ENCODE peak calls at places on chromosomes 13 and 19, in ten cellular contexts. S is breast epithelium, J is GM12891, G is transverse colon, T is Panc1, O is HCT116, A is SK-N-SH, K is endothelial cell of umbilical vein, N is GM23338, Q is H1. P is an unnamed sample.

GRCh38 chr13:23979361-23980159 is 82.3 kb upstream of the C1QTNF9B start:
- DNase-seq in J (peak), S (peak), K (peak), T (no peak), Q (no peak), N (peak), G (peak), O (no peak), A (peak), P (peak)

GRCh38 chr13:44498502-44498901 is 77.6 kb downstream of the TSC22D1 start:
- DNase-seq in K (no peak), Q (no peak), A (no peak), N (no peak), O (no peak), S (no peak), J (no peak), T (no peak), G (no peak), P (no peak)

GRCh38 chr13:110405597-110406450 is 98.7 kb downstream of the COL4A2 start:
- DNase-seq in G (no peak), O (no peak), T (no peak), K (no peak), S (peak), J (no peak), A (no peak), N (no peak), Q (no peak), P (no peak)

GRCh38 chr19:6802336-6803035 is 30.0 kb downstream of the VAV1 start:
- DNase-seq in T (no peak), N (peak), O (peak), S (peak), G (peak), J (no peak), K (peak), A (no peak), Q (no peak), P (peak)

GRCh38 chr13:79937311-79938243 is 403.3 kb downstream of the SPRY2 start:
- DNase-seq in Q (no peak), T (no peak), N (no peak), G (no peak), J (no peak), K (peak), O (no peak), S (no peak), A (no peak), P (no peak)

GRCh38 chr13:73740681-73741080 is 393.5 kb downstream of the KLF12 start:
- DNase-seq in J (no peak), N (no peak), O (no peak), G (no peak), S (no peak), Q (no peak), T (no peak), K (no peak), A (no peak), P (no peak)

GRCh38 chr13:60583196-60583908 is 186.3 kb downstream of the TDRD3 start:
- DNase-seq in G (no peak), S (no peak), N (peak), K (no peak), O (no peak), J (no peak), T (no peak), A (no peak), Q (no peak), P (no peak)

GRCh38 chr19:15551183-15552004 is 43.1 kb downstream of the CYP4F22 start:
- DNase-seq in N (peak), Q (no peak), G (peak), S (no peak), J (peak), T (no peak), O (no peak), A (peak), K (no peak), P (peak)

GRCh38 chr13:52599853-52600603 is 42.2 kb upstream of the HNRNPA1L2 start:
- DNase-seq in A (peak), O (no peak), S (no peak), J (no peak), Q (no peak), K (peak), T (no peak), G (peak), N (peak), P (no peak)

GRCh38 chr19:35896643-35897040 is 3.7 kb downstream of the NFKBID start:
- DNase-seq in A (no peak), S (no peak), Q (no peak), G (no peak), J (no peak), N (no peak), K (no peak), T (no peak), O (no peak), P (no peak)

GRCh38 chr19:35894342-35894741 is 6.0 kb downstream of the NFKBID start:
- DNase-seq in T (no peak), Q (no peak), G (no peak), N (no peak), S (no peak), O (no peak), K (no peak), A (no peak), J (no peak), P (no peak)

GRCh38 chr19:35897706-35898451 is 2.5 kb downstream of the NFKBID start:
- DNase-seq in A (peak), N (no peak), O (no peak), Q (no peak), G (no peak), K (no peak), T (no peak), S (no peak), J (no peak), P (no peak)

GRCh38 chr19:35899547-35900214 is 659 bp downstream of the NFKBID start:
- DNase-seq in J (peak), N (peak), A (peak), Q (no peak), S (peak), K (peak), G (peak), O (peak), T (no peak), P (peak)

GRCh38 chr19:35895911-35896642 is 4.3 kb downstream of the NFKBID start:
- DNase-seq in J (no peak), T (no peak), Q (no peak), N (no peak), K (no peak), S (no peak), A (no peak), G (no peak), O (no peak), P (no peak)
- TF ChIP-seq POLR2AphosphoS5 in J (no peak), T (no peak), Q (no peak), N (no peak), K (no peak), S (no peak), A (no peak), G (no peak), O (no peak), P (no peak)

GRCh38 chr19:11551603-11552235 is 7.3 kb downstream of the ELOF1 start:
- DNase-seq in G (peak), K (no peak), S (peak), A (peak), J (no peak), N (peak), T (no peak), Q (no peak), O (no peak), P (no peak)

GRCh38 chr19:11556634-11557420 is 2.2 kb downstream of the ELOF1 start:
- DNase-seq in T (no peak), A (no peak), O (no peak), G (no peak), Q (no peak), N (no peak), S (no peak), J (no peak), K (no peak), P (no peak)

GRCh38 chr19:11552666-11553372 is 6.2 kb downstream of the ELOF1 start:
- DNase-seq in S (no peak), G (no peak), K (no peak), A (no peak), O (no peak), T (no peak), J (no peak), N (no peak), Q (no peak), P (no peak)

GRCh38 chr19:11555246-11555645 is 3.8 kb downstream of the ELOF1 start:
- DNase-seq in J (no peak), K (no peak), T (no peak), S (no peak), O (no peak), A (no peak), G (no peak), N (no peak), Q (no peak), P (no peak)

DNA sequence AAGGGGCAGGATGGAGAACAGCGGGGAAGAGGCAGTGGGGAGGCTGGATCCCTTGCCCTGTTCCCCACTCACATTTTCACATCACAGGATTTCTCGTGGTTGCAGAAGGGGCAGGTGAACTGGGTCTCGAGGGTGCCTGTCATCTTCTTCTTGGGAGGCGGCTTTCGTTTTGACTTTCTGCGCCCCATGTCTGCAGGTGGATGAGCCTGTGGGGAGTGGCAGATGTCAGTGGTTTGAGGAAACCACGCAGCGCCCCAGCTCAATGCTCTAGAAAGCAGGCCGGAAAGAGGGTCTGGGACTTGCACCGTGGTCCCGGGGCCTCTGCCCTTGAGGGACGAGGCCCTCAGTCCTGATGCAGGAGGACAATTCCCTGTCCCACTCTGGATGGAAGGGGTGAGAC is 4.9 kb downstream of the ELOF1 start:
- DNase-seq in Q (no peak), K (no peak), O (no peak), S (no peak), A (no peak), G (peak), J (no peak), N (no peak), T (no peak), P (no peak)
- TF ChIP-seq POLR2AphosphoS5 in Q (no peak), K (no peak), O (no peak), S (no peak), A (no peak), G (no peak), J (no peak), N (no peak), T (no peak), P (no peak)

GRCh38 chr13:107364658-107365057 is 796.7 kb upstream of the ARGLU1 start:
- DNase-seq in A (no peak), J (no peak), G (no peak), Q (no peak), K (no peak), N (no peak), T (no peak), O (no peak), S (no peak), P (no peak)
- TF ChIP-seq POLR2AphosphoS5 in A (no peak), J (no peak), G (no peak), Q (no peak), K (no peak), N (no peak), T (no peak), O (no peak), S (no peak), P (no peak)

DNA sequence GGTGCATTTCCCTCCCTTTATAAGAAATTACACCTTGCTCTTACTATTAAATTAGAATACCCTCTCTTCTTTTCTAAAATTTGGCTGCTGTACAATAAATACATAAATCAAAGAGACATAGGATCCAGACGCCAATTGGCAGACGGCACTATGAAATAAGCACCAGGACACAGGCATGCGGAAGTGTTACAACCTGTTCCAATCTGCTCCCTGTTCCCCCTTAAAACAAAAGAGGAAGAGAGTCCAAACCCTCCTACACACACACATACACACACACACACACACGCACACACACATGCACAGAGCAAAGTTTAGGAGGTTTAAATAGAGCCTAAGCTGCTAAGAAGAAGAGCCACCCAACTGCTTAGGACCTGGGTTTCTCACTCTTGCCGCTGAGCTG is 75.6 kb upstream of the ZNF507 start:
- DNase-seq in G (no peak), J (no peak), O (no peak), Q (no peak), S (peak), T (no peak), A (no peak), K (no peak), N (no peak), P (no peak)
- TF ChIP-seq POLR2AphosphoS5 in G (no peak), J (no peak), O (no peak), Q (no peak), S (no peak), T (no peak), A (no peak), K (no peak), N (no peak), P (no peak)

GRCh38 chr19:37779139-37780035 is at the start of gene ZNF573:
- DNase-seq in Q (peak), O (peak), K (peak), A (peak), J (peak), S (peak), T (peak), G (peak), N (peak), P (peak)
- TF ChIP-seq POLR2AphosphoS5 in Q (peak), O (peak), K (peak), A (peak), J (peak), S (peak), T (peak), G (peak), N (peak), P (peak)

GRCh38 chr19:13953021-13953531 is 767 bp downstream of the DCAF15 start:
- DNase-seq in K (peak), T (no peak), S (no peak), A (no peak), N (peak), G (peak), O (no peak), Q (no peak), J (no peak), P (peak)

GRCh38 chr19:13951043-13951442 is 1.3 kb upstream of the DCAF15 start:
- DNase-seq in T (no peak), N (no peak), A (no peak), Q (no peak), O (no peak), K (no peak), G (no peak), S (no peak), J (no peak), P (no peak)

GRCh38 chr19:13951799-13952153 is 533 bp upstream of the DCAF15 start:
- DNase-seq in G (no peak), K (no peak), Q (no peak), J (no peak), N (no peak), A (no peak), T (no peak), S (no peak), O (no peak), P (no peak)

GRCh38 chr19:13954185-13954584 is 1.9 kb downstream of the DCAF15 start:
- DNase-seq in G (no peak), K (no peak), Q (no peak), N (no peak), S (no peak), O (no peak), J (no peak), T (no peak), A (no peak), P (no peak)

DNA sequence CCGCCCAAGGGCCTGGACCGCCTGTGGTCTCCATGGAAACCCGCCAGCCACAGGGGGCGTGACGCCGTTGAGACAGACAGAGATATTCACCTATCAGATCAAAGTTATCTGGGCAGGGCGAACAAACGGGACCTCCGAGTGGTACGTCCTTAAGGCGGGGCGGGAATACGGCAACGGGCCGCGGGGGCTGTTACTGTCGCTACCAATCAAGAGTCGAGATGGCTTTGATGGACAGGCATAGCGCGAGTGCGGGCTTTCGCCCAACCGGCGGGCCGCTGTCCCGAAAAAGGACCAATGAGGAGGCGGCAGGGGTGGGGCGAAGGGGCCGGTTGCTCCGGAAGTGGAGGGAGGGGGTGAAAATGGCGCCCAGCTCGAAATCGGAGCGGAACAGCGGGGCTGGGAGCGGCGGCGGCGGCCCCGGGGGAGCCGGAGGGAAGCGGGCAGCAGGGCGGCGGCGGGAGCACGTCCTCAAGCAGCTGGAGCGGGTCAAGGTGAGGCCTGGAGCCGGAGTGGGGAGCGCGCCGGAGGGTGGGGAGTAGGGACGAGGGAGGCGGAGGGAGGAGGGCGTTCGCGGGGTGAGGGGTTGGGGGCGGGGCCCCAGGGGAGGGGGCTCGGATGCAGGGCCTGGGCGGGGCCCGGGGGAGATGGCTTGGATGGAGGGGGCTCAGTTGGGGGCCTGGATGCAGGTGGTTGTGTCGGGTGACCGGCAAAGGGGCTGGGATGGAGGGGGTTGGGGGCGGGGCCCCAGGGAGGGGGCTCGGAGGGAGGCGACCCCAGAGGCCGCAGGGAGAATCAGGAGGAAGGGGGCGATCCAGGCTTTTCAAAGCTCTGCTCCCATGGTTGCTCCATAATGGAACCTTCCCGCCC is at the start of gene DCAF15:
- DNase-seq in J (peak), S (peak), O (peak), N (peak), A (peak), T (peak), K (peak), G (peak), Q (peak), P (peak)
- TF ChIP-seq POLR2AphosphoS5 in J (no peak), S (peak), O (peak), N (peak), A (peak), T (peak), K (peak), G (peak), Q (peak), P (peak)

GRCh38 chr19:55546822-55547614 is 1.7 kb upstream of the SBK3 start:
- DNase-seq in G (peak), J (no peak), S (peak), Q (no peak), N (peak), K (peak), A (no peak), T (peak), O (no peak), P (peak)
- TF ChIP-seq POLR2AphosphoS5 in G (peak), J (no peak), S (peak), Q (no peak), N (no peak), K (peak), A (no peak), T (no peak), O (peak), P (peak)

GRCh38 chr19:51391073-51391611 is 751 bp upstream of the C19orf84 start:
- DNase-seq in T (no peak), G (no peak), O (no peak), K (no peak), A (no peak), S (no peak), Q (no peak), J (no peak), N (no peak), P (no peak)

GRCh38 chr19:51387924-51388389 is at the start of gene LIM2:
- DNase-seq in Q (no peak), A (no peak), S (no peak), G (no peak), T (no peak), O (no peak), N (no peak), K (no peak), J (no peak), P (no peak)

GRCh38 chr19:51386882-51387520 is 773 bp downstream of the LIM2 start:
- DNase-seq in J (no peak), T (no peak), O (no peak), A (no peak), K (no peak), G (no peak), S (no peak), N (no peak), Q (no peak), P (no peak)

GRCh38 chr19:51394045-51394836 is 3.9 kb upstream of the C19orf84 start:
- DNase-seq in N (peak), S (peak), G (peak), Q (peak), T (peak), A (peak), J (peak), K (peak), O (peak), P (peak)

GRCh38 chr19:51389143-51389542 is 1.2 kb downstream of the C19orf84 start:
- DNase-seq in Q (no peak), A (no peak), S (no peak), T (no peak), K (no peak), N (no peak), J (no peak), G (no peak), O (no peak), P (no peak)
- TF ChIP-seq POLR2AphosphoS5 in Q (no peak), A (no peak), S (no peak), T (no peak), K (no peak), N (no peak), J (no peak), G (no peak), O (no peak), P (no peak)